ENCODE peak calls at places on chromosomes 13 and 19, in seven cellular contexts. U is cardiac fibroblast, I is cardiac muscle cell, H is bronchial epithelial cell, D is nephron progenitor cell, Z is uterus, F is progenitor cell of endocrine pancreas. Q is an unnamed sample.

GRCh38 chr13:22561581-22561980 is 619.2 kb upstream of the SGCG start:
- DNase-seq in U (no peak), H (peak), Z (no peak), D (no peak), I (no peak), F (no peak), Q (no peak)

GRCh38 chr13:83881917-83882625 is at the start of gene SLITRK1:
- DNase-seq in F (peak), H (peak), Z (no peak), U (peak), D (peak), I (peak), Q (no peak)

GRCh38 chr19:41249707-41250423 is 14.3 kb upstream of the HNRNPUL1 start:
- DNase-seq in U (no peak), I (no peak), D (no peak), Z (no peak), H (peak), F (no peak), Q (no peak)

GRCh38 chr13:95698047-95698749 is 21.3 kb downstream of the DNAJC3 start:
- DNase-seq in I (peak), U (peak), F (no peak), H (peak), D (no peak), Z (no peak), Q (no peak)

GRCh38 chr19:18589380-18590272 is 1.0 kb downstream of the REX1BD start:
- DNase-seq in U (peak), I (peak), Z (peak), F (peak), D (peak), H (peak), Q (no peak)

GRCh38 chr19:2717638-2718541 is 3.3 kb downstream of the DIRAS1 start:
- DNase-seq in H (no peak), U (no peak), F (no peak), Z (no peak), I (no peak), D (no peak), Q (no peak)

GRCh38 chr13:53151692-53152421 is 123.2 kb downstream of the OLFM4 start:
- DNase-seq in Z (no peak), F (peak), U (peak), I (peak), D (peak), H (peak), Q (no peak)

GRCh38 chr19:54335979-54336892 is 2.7 kb downstream of the LILRA4 start:
- DNase-seq in Z (no peak), D (no peak), I (no peak), U (no peak), H (no peak), F (no peak), Q (no peak)

GRCh38 chr13:74966814-74967213 is 515.2 kb downstream of the TBC1D4 start:
- DNase-seq in H (no peak), U (peak), Z (no peak), F (no peak), D (no peak), I (peak), Q (no peak)

GRCh38 chr13:110463876-110464510 is 97.5 kb downstream of the RAB20 start:
- DNase-seq in F (no peak), H (no peak), U (no peak), D (no peak), I (no peak), Z (no peak), Q (no peak)

GRCh38 chr13:76799696-76800095 is 86.5 kb downstream of the KCTD12 start:
- DNase-seq in I (peak), H (peak), F (no peak), U (peak), Z (no peak), D (no peak), Q (no peak)

GRCh38 chr13:34347784-34348573 is 530.0 kb downstream of the RFC3 start:
- DNase-seq in U (no peak), H (peak), I (no peak), D (no peak), F (no peak), Z (no peak), Q (no peak)

GRCh38 chr13:79096099-79096498 is 310.0 kb downstream of the RBM26 start:
- DNase-seq in I (no peak), F (no peak), Z (no peak), D (no peak), H (no peak), U (no peak), Q (no peak)

GRCh38 chr19:45972944-45973525 is 630 bp downstream of the NOVA2 start:
- DNase-seq in I (no peak), D (peak), H (no peak), U (no peak), Z (no peak), F (no peak), Q (no peak)

GRCh38 chr19:48698046-48698445 is 2.3 kb downstream of the FUT2 start:
- DNase-seq in I (peak), H (peak), Z (no peak), D (no peak), F (no peak), U (peak), Q (no peak)

GRCh38 chr13:99355267-99356215 is 48.3 kb upstream of the GPR183 start:
- DNase-seq in U (no peak), F (no peak), Z (no peak), H (no peak), I (no peak), D (no peak), Q (no peak)

GRCh38 chr19:18749362-18750231 is 41.5 kb downstream of the COMP start:
- DNase-seq in F (no peak), I (no peak), Z (no peak), D (no peak), U (no peak), H (no peak), Q (no peak)

GRCh38 chr19:8877854-8878705 is 45.9 kb downstream of the MBD3L1 start:
- DNase-seq in D (no peak), I (no peak), F (no peak), H (no peak), U (no peak), Z (no peak), Q (no peak)

GRCh38 chr13:32246468-32246867 is 68.7 kb downstream of the ZAR1L start:
- DNase-seq in U (peak), D (peak), H (peak), F (peak), Z (peak), I (peak), Q (peak)

GRCh38 chr19:46788968-46789338 is 559 bp upstream of the SLC1A5 start:
- DNase-seq in D (no peak), H (no peak), Z (no peak), I (no peak), U (no peak), F (no peak), Q (no peak)

GRCh38 chr13:112608212-112608611 is 20.3 kb upstream of the TUBGCP3 start:
- DNase-seq in D (no peak), F (no peak), I (no peak), U (no peak), Z (no peak), H (no peak), Q (no peak)

GRCh38 chr13:36543671-36544070 is 111.4 kb downstream of the CCNA1 start:
- DNase-seq in U (no peak), D (no peak), H (no peak), F (no peak), I (no peak), Z (no peak), Q (no peak)

GRCh38 chr13:45582533-45583076 is 32.9 kb downstream of the ERICH6B start:
- DNase-seq in F (no peak), D (no peak), H (no peak), Z (no peak), I (no peak), U (no peak), Q (no peak)

GRCh38 chr13:71625183-71625582 is 241.8 kb downstream of the DACH1 start:
- DNase-seq in U (no peak), F (no peak), I (peak), H (no peak), Z (no peak), D (no peak), Q (no peak)

GRCh38 chr13:99356216-99357089 is 49.3 kb upstream of the GPR183 start:
- DNase-seq in D (peak), U (peak), Z (no peak), H (peak), F (no peak), I (peak), Q (no peak)

GRCh38 chr19:34962281-34962944 is 1.6 kb downstream of the ZNF792 start:
- DNase-seq in I (peak), Z (no peak), D (no peak), U (no peak), F (no peak), H (no peak), Q (no peak)

GRCh38 chr19:4374451-4375163 is 25.7 kb downstream of the SH3GL1 start:
- DNase-seq in H (peak), D (no peak), Z (peak), F (no peak), U (peak), I (peak), Q (no peak)

GRCh38 chr13:95676100-95676774 is 702 bp upstream of the DNAJC3 start:
- DNase-seq in H (peak), D (no peak), Z (no peak), U (peak), F (no peak), I (peak), Q (no peak)

GRCh38 chr13:53138369-53139036 is 109.9 kb downstream of the OLFM4 start:
- DNase-seq in I (peak), F (no peak), Z (peak), U (peak), H (no peak), D (no peak), Q (no peak)

GRCh38 chr19:1747285-1748114 is 5.8 kb upstream of the ONECUT3 start:
- DNase-seq in U (peak), D (no peak), F (no peak), I (peak), H (peak), Z (no peak), Q (no peak)

DNA sequence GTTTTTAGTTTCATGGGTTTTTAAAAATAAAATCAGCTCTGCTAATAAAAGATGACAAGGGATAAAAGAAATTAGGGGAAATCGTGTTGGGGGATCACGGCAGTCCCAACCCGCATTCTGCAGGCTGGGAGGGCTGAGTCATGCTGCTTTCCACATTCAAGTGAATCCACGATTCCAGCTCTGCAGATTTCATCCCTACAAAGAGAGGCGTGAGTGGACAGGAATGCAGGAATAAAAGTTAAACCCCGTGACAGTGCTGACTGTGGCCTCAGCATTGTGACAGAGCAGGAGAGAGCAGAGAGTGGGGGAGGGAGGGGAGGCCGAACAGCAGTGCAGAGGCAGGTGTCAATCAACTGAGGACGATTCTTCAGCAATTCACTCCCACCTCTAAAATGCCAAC is 66.5 kb upstream of the RAP2A start:
- DNase-seq in D (peak), Z (peak), I (peak), F (no peak), H (no peak), U (peak), Q (no peak)
- TF ChIP-seq CTCF in D (no peak), Z (no peak), I (no peak), F (no peak), H (no peak), U (no peak), Q (no peak)

DNA sequence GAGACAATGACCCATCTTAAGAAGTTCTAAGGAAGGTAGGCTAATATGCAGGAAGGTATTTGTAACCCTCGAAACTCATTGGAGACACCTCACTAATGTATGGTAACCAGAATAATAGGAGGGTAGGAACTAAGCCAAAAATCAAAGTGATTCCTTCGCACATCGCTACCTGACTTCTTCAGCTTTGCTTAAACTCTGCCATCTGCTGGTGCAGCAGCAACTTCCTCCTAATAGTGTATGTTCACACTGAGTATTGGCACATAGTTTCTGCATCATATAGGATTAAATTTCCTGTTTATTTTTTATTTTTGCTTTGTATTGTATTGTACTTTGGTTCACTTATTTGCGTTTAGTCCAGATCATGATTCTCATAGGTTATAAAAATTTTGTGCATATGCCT is 676.2 kb downstream of the GPC5 start:
- DNase-seq in H (peak), U (peak), D (no peak), I (peak), Z (no peak), F (no peak), Q (no peak)
- TF ChIP-seq CTCF in H (no peak), U (no peak), D (peak), I (peak), Z (no peak), F (peak), Q (peak)

GRCh38 chr13:114143806-114144605 is 11.6 kb upstream of the RASA3 start:
- DNase-seq in D (peak), I (no peak), Z (no peak), U (no peak), H (no peak), F (no peak), Q (no peak)
- TF ChIP-seq CTCF in D (peak), I (peak), Z (no peak), U (no peak), H (peak), F (peak), Q (no peak)

DNA sequence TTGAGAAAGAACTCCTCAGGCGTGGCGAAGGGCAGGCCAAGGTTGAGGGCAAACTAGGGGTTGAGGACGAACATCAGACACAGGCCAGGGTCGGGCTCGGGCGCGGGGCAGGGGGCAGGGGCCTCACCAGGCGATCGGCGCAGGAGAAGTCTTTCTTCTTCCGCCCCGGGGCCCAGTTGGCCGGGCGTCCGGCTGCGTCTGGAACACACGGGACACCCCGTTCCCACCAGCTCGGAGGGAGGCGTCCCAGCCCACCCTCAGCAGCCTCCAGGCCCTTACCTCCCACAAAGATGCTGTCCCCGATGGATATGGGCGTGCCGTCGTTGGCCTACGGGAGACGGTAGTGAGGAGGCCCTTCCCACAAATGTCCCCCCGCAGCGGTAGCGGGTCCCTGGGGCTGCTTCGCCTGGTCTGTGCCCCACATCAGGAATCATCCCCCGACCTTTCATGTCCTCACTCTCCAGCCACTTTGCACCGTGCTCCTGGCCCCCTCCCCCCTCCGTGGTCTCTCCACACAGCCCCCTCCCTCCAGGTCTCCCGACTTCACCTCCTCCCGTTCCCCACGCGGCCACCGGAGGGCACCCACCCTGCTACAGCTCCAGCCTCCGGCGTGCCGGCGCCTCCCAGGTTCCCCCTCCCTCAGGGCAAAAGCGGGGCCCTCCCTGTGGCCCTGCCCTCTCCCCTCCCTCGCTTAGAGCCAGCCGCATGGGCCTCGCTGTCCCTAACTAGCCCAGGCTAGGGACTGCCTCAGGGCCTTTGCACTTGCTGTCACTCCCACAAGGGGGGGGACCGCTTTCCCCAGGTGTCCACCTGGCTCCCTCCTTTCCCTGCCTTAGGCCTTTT is 4.7 kb downstream of the PNKP start:
- DNase-seq in Z (peak), H (no peak), I (no peak), F (no peak), D (peak), U (no peak), Q (no peak)
- TF ChIP-seq CTCF in Z (no peak), H (no peak), I (peak), F (peak), D (no peak), U (peak), Q (peak)

GRCh38 chr13:59546178-59546577 is 617.5 kb downstream of the DIAPH3 start:
- DNase-seq in H (no peak), I (no peak), F (no peak), U (no peak), D (no peak), Z (no peak), Q (no peak)

GRCh38 chr13:59543418-59543817 is 620.3 kb downstream of the DIAPH3 start:
- DNase-seq in F (no peak), I (no peak), H (no peak), Z (no peak), D (no peak), U (no peak), Q (no peak)

GRCh38 chr13:59542303-59542702 is 621.4 kb downstream of the DIAPH3 start:
- DNase-seq in Z (no peak), I (peak), U (peak), H (no peak), D (no peak), F (no peak), Q (no peak)

GRCh38 chr13:59545007-59545406 is 618.7 kb downstream of the DIAPH3 start:
- DNase-seq in Z (no peak), F (no peak), U (no peak), I (no peak), D (no peak), H (no peak), Q (no peak)

GRCh38 chr13:59547950-59548349 is 615.8 kb downstream of the DIAPH3 start:
- DNase-seq in I (no peak), D (no peak), F (no peak), U (no peak), H (no peak), Z (no peak), Q (no peak)
- TF ChIP-seq CTCF in I (no peak), D (no peak), F (no peak), U (no peak), H (no peak), Z (no peak), Q (no peak)

GRCh38 chr13:24691381-24691780 is 11.2 kb downstream of the ATP12A start:
- DNase-seq in U (no peak), D (no peak), F (no peak), I (no peak), Z (no peak), H (no peak), Q (no peak)

GRCh38 chr13:24694907-24695306 is 14.7 kb downstream of the ATP12A start:
- DNase-seq in F (no peak), D (no peak), I (no peak), U (no peak), H (peak), Z (no peak), Q (no peak)

GRCh38 chr13:24698686-24699085 is 18.5 kb downstream of the ATP12A start:
- DNase-seq in D (no peak), H (no peak), F (no peak), Z (no peak), U (no peak), I (no peak), Q (no peak)

GRCh38 chr13:24692541-24692940 is 12.3 kb downstream of the ATP12A start:
- DNase-seq in Z (no peak), I (peak), F (no peak), U (peak), D (no peak), H (no peak), Q (no peak)

DNA sequence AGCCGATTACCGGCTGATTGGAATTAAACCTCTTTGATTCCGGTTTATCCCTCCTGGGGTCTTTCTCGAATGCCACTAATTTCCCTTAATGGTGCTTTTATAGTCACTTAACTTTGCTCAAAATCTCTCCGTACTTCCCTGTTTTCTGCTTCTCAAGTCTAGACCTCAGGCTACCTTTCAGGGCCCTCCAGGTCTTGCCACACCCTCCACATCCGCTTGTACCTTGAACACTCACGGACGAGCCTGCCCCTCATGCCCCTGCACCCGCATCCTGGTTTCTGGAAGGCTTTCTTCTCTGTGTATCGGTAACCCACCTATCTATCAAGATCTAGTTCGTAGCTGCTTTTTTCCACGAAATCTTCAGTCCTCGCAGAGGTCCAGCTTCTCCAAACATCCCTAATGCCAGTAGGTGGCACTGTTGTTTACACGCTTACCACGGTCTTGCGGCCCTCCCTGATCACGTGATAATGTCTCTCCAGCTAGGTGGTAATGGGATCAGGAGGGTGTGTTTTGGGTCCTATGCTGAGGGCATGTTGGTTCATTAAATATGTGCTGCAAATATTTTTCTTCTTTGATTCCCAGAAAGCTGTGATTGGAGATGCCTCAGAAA is 13.8 kb downstream of the ATP12A start:
- DNase-seq in F (peak), D (peak), I (peak), U (peak), H (peak), Z (no peak), Q (peak)
- TF ChIP-seq CTCF in F (peak), D (peak), I (peak), U (peak), H (peak), Z (peak), Q (peak)

GRCh38 chr13:40668335-40668734 is 1.9 kb upstream of the FOXO1 start:
- DNase-seq in Z (peak), D (peak), U (peak), H (no peak), I (peak), F (no peak), Q (no peak)
- TF ChIP-seq CTCF in Z (peak), D (peak), U (peak), H (peak), I (peak), F (peak), Q (peak)